ENCODE peak calls at places on chromosomes 11 and 22, in eight cellular contexts. Z, J, C, K, T, H, L and D are unnamed samples.

GRCh38 chr11:90434858-90435257 is 212.0 kb upstream of the CHORDC1 start:
- DNase-seq in J (peak; percentile 20), Z (no peak), H (no peak), T (no peak), C (no peak), K (no peak), L (no peak), D (no peak)

GRCh38 chr22:39182478-39183030 is 30.1 kb upstream of the CBX7 start:
- DNase-seq in K (no peak), T (no peak), L (no peak), Z (no peak), J (no peak), H (no peak), C (no peak), D (no peak)

GRCh38 chr11:62054484-62055121 is 69.2 kb upstream of the INCENP start:
- DNase-seq in C (no peak), Z (peak; percentile 72), T (peak; percentile 69), H (no peak), K (peak; percentile 23), L (peak; percentile 87), J (no peak), D (no peak)

GRCh38 chr22:42376721-42377177 is 55.5 kb downstream of the NFAM1 start:
- DNase-seq in T (peak; percentile 92), K (no peak), Z (peak; percentile 58), L (no peak), J (no peak), C (no peak), H (peak; percentile 81), D (no peak)

GRCh38 chr11:81030186-81030585 is 1589.4 kb upstream of the TENM4 start:
- DNase-seq in T (no peak), J (no peak), K (no peak), Z (no peak), H (no peak), L (no peak), C (no peak), D (no peak)

GRCh38 chr11:119668685-119669084 is 60.3 kb downstream of the NECTIN1 start:
- DNase-seq in L (no peak), J (no peak), K (no peak), C (no peak), Z (no peak), T (no peak), H (no peak), D (no peak)

GRCh38 chr11:19711911-19712280 is 741 bp upstream of the NAV2 start:
- DNase-seq in J (peak; percentile 45), K (no peak), Z (peak; percentile 30), C (no peak), T (no peak), L (no peak), H (no peak), D (no peak)

GRCh38 chr11:3206128-3206921 is 12.3 kb downstream of the MRGPRG start:
- DNase-seq in C (no peak), Z (no peak), T (no peak), J (no peak), L (no peak), H (no peak), K (no peak), D (no peak)

GRCh38 chr22:26718905-26719304 is 61.5 kb downstream of the MIAT start:
- DNase-seq in H (no peak), K (no peak), C (no peak), Z (no peak), J (no peak), T (no peak), L (no peak), D (no peak)

GRCh38 chr11:84800755-84801346 is 826.3 kb downstream of the DLG2 start:
- DNase-seq in L (peak; percentile 12), T (no peak), H (peak; percentile 12), J (no peak), C (no peak), Z (no peak), K (no peak), D (no peak)

GRCh38 chr11:107276057-107276456 is 181.6 kb downstream of the CWF19L2 start:
- DNase-seq in J (no peak), K (no peak), T (no peak), H (no peak), Z (no peak), C (no peak), L (no peak), D (no peak)

GRCh38 chr22:48567213-48567975 is 1260.3 kb downstream of the BRD1 start:
- DNase-seq in C (no peak), H (peak; percentile 83), L (no peak), T (no peak), K (no peak), Z (no peak), J (no peak), D (no peak)

GRCh38 chr11:108009497-108010360 is 1.0 kb downstream of the CUL5 start:
- DNase-seq in Z (no peak), T (no peak), C (no peak), L (no peak), K (peak; percentile 21), H (peak; percentile 19), J (no peak), D (no peak)

GRCh38 chr11:94450061-94450460 is 43.6 kb downstream of the MRE11 start:
- DNase-seq in T (no peak), J (no peak), H (no peak), L (no peak), K (no peak), C (no peak), Z (no peak), D (no peak)

DNA sequence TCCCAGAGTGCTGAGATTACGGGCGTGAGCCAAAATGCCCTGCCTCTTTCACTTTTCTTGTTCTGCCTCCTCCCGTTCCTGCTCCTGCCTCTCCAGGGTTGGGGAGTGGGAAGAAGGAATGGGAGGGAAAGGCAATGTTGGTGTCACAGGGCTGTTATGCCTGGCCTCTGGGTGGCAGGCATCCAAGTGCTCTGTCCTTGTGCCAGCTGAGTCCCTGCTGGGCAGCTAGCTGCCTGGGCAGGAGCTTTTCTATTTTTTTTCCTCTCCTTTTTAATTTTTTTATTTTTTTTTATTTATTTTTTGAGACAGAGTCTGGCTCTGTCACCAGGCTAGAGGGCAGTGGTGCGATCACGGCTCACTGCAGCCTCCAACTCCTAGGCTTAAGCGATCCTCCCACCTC is 4.1 kb upstream of the SAC3D1 start:
- DNase-seq in L (no peak), Z (peak; percentile 41), C (no peak), K (no peak), H (no peak), J (peak; percentile 36), T (no peak), D (no peak)
- TF ChIP-seq POLR2AphosphoS5 in L (no peak), Z (no peak), C (no peak), K (no peak), H (no peak), J (no peak), T (no peak), D (no peak)

GRCh38 chr11:130159657-130160459 is at the start of gene ST14:
- DNase-seq in H (peak; percentile 54), T (no peak), J (peak; percentile 79), L (no peak), K (peak; percentile 60), Z (peak; percentile 89), C (peak; percentile 44), D (no peak)
- TF ChIP-seq POLR2AphosphoS5 in H (no peak), T (peak; percentile 26), J (peak; percentile 30), L (peak; percentile 95), K (no peak), Z (peak; percentile 90), C (no peak), D (no peak)

GRCh38 chr11:43393765-43394355 is 35.1 kb downstream of the TTC17 start:
- DNase-seq in J (no peak), H (no peak), C (no peak), L (no peak), T (no peak), K (no peak), Z (no peak), D (no peak)
- TF ChIP-seq POLR2AphosphoS5 in J (no peak), H (no peak), C (no peak), L (no peak), T (no peak), K (no peak), Z (no peak), D (no peak)

GRCh38 chr11:130891326-130891725 is 25.0 kb downstream of the SNX19 start:
- DNase-seq in T (no peak), K (no peak), Z (no peak), L (no peak), H (no peak), J (no peak), C (no peak), D (no peak)

GRCh38 chr11:130888790-130889189 is 27.5 kb downstream of the SNX19 start:
- DNase-seq in Z (no peak), K (no peak), C (no peak), L (no peak), H (no peak), J (no peak), T (no peak), D (no peak)

GRCh38 chr11:130890039-130890745 is 26.1 kb downstream of the SNX19 start:
- DNase-seq in C (no peak), K (no peak), L (no peak), J (no peak), H (no peak), Z (no peak), T (no peak), D (no peak)

GRCh38 chr11:130882138-130882551 is 34.1 kb downstream of the SNX19 start:
- DNase-seq in L (no peak), T (no peak), Z (no peak), H (no peak), K (no peak), C (no peak), J (no peak), D (no peak)

DNA sequence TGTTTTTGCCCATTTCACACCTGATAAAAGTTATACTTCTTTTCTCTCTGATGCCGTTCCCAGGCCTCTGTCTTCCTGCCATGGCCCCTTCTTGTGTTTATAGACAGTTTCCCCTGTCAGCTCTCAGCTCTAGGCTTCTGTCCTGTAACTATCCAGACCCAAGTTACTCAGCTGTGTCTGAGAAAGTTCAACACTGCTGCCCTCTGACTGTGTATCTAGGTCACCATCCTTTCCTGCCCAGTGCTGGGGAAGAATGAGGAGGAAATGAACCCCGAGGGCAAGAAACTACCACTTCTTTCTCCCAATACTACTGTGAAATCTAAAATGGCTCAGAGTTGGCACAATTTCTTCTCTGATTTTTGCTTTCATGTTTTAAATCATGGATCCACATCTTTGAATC is 29.6 kb downstream of the SNX19 start:
- DNase-seq in H (no peak), K (no peak), J (no peak), Z (no peak), T (no peak), L (no peak), C (no peak), D (no peak)
- TF ChIP-seq POLR2AphosphoS5 in H (no peak), K (no peak), J (no peak), Z (no peak), T (no peak), L (no peak), C (no peak), D (no peak)